ENCODE peak calls at places on chromosomes 5 and 9, in eight cellular contexts. One of them, this sample, is unnamed.

GRCh38 chr5:74556631-74557595 is 83.6 kb downstream of the ENC1 start:
- DNase-seq in CD4-positive, alpha-beta memory T cell: no peak
- DNase-seq in AG09319: no peak
- DNase-seq in GM19239: no peak
- DNase-seq in GM04503: peak
- DNase-seq in NCI-H146: peak
- DNase-seq in NCI-H510A: no peak
- DNase-seq in fibroblast of villous mesenchyme: peak
- DNase-seq in this sample: no peak

GRCh38 chr5:54309237-54309636 is 1.1 kb downstream of the ARL15 start:
- DNase-seq in NCI-H510A: no peak
- DNase-seq in CD4-positive, alpha-beta memory T cell: no peak
- DNase-seq in fibroblast of villous mesenchyme: no peak
- DNase-seq in NCI-H146: peak
- DNase-seq in GM04503: no peak
- DNase-seq in GM19239: no peak
- DNase-seq in AG09319: no peak
- DNase-seq in this sample: peak

GRCh38 chr9:5743109-5743508 is 89.8 kb downstream of the ERMP1 start:
- DNase-seq in NCI-H510A: no peak
- DNase-seq in CD4-positive, alpha-beta memory T cell: no peak
- DNase-seq in AG09319: no peak
- DNase-seq in GM19239: no peak
- DNase-seq in NCI-H146: no peak
- DNase-seq in fibroblast of villous mesenchyme: no peak
- DNase-seq in GM04503: no peak
- DNase-seq in this sample: no peak

GRCh38 chr9:114538241-114538640 is 33.0 kb upstream of the WHRN start:
- DNase-seq in NCI-H510A: no peak
- DNase-seq in CD4-positive, alpha-beta memory T cell: peak
- DNase-seq in AG09319: no peak
- DNase-seq in fibroblast of villous mesenchyme: no peak
- DNase-seq in GM19239: no peak
- DNase-seq in NCI-H146: peak
- DNase-seq in GM04503: no peak
- DNase-seq in this sample: no peak

GRCh38 chr5:35404701-35405100 is 174.4 kb upstream of the PRLR start:
- DNase-seq in fibroblast of villous mesenchyme: no peak
- DNase-seq in GM04503: no peak
- DNase-seq in CD4-positive, alpha-beta memory T cell: no peak
- DNase-seq in GM19239: no peak
- DNase-seq in NCI-H510A: no peak
- DNase-seq in AG09319: no peak
- DNase-seq in NCI-H146: no peak
- DNase-seq in this sample: no peak

GRCh38 chr9:16545639-16546038 is 324.8 kb downstream of the BNC2 start:
- DNase-seq in fibroblast of villous mesenchyme: no peak
- DNase-seq in CD4-positive, alpha-beta memory T cell: no peak
- DNase-seq in AG09319: no peak
- DNase-seq in GM04503: no peak
- DNase-seq in NCI-H510A: no peak
- DNase-seq in GM19239: no peak
- DNase-seq in NCI-H146: no peak
- DNase-seq in this sample: no peak

GRCh38 chr9:136361047-136361756 is 2.3 kb downstream of the DNLZ start:
- DNase-seq in fibroblast of villous mesenchyme: peak
- DNase-seq in GM04503: no peak
- DNase-seq in CD4-positive, alpha-beta memory T cell: no peak
- DNase-seq in AG09319: no peak
- DNase-seq in NCI-H510A: no peak
- DNase-seq in GM19239: no peak
- DNase-seq in NCI-H146: no peak
- DNase-seq in this sample: no peak

GRCh38 chr9:81874926-81875325 is 53.3 kb upstream of the SPATA31D4 start:
- DNase-seq in CD4-positive, alpha-beta memory T cell: no peak
- DNase-seq in GM19239: no peak
- DNase-seq in NCI-H146: no peak
- DNase-seq in AG09319: peak
- DNase-seq in GM04503: peak
- DNase-seq in fibroblast of villous mesenchyme: peak
- DNase-seq in NCI-H510A: no peak
- DNase-seq in this sample: no peak

GRCh38 chr9:134216449-134216951 is 52.1 kb upstream of the RNU6ATAC start:
- DNase-seq in GM04503: no peak
- DNase-seq in fibroblast of villous mesenchyme: no peak
- DNase-seq in GM19239: no peak
- DNase-seq in AG09319: no peak
- DNase-seq in NCI-H146: no peak
- DNase-seq in NCI-H510A: no peak
- DNase-seq in CD4-positive, alpha-beta memory T cell: no peak
- DNase-seq in this sample: no peak

GRCh38 chr5:36944607-36945225 is 68.1 kb downstream of the NIPBL start:
- DNase-seq in GM04503: no peak
- DNase-seq in fibroblast of villous mesenchyme: peak
- DNase-seq in NCI-H510A: no peak
- DNase-seq in NCI-H146: peak
- DNase-seq in GM19239: no peak
- DNase-seq in CD4-positive, alpha-beta memory T cell: peak
- DNase-seq in AG09319: peak
- DNase-seq in this sample: no peak

GRCh38 chr5:74342948-74343682 is 297.4 kb downstream of the ENC1 start:
- DNase-seq in AG09319: no peak
- DNase-seq in fibroblast of villous mesenchyme: no peak
- DNase-seq in NCI-H146: no peak
- DNase-seq in CD4-positive, alpha-beta memory T cell: no peak
- DNase-seq in NCI-H510A: no peak
- DNase-seq in GM19239: no peak
- DNase-seq in GM04503: no peak
- DNase-seq in this sample: no peak

GRCh38 chr5:162068412-162068811 is 839 bp downstream of the GABRG2 start:
- DNase-seq in GM19239: no peak
- DNase-seq in AG09319: no peak
- DNase-seq in NCI-H510A: no peak
- DNase-seq in CD4-positive, alpha-beta memory T cell: no peak
- DNase-seq in NCI-H146: no peak
- DNase-seq in fibroblast of villous mesenchyme: peak
- DNase-seq in GM04503: no peak
- DNase-seq in this sample: no peak

GRCh38 chr5:82332889-82333619 is 54.9 kb upstream of the RPS23 start:
- DNase-seq in CD4-positive, alpha-beta memory T cell: no peak
- DNase-seq in GM04503: no peak
- DNase-seq in GM19239: no peak
- DNase-seq in AG09319: no peak
- DNase-seq in NCI-H146: no peak
- DNase-seq in NCI-H510A: no peak
- DNase-seq in fibroblast of villous mesenchyme: peak
- DNase-seq in this sample: no peak

GRCh38 chr5:18881615-18882014 is 1106.4 kb downstream of the CDH18 start:
- DNase-seq in NCI-H510A: no peak
- DNase-seq in GM04503: no peak
- DNase-seq in CD4-positive, alpha-beta memory T cell: no peak
- DNase-seq in GM19239: no peak
- DNase-seq in AG09319: no peak
- DNase-seq in fibroblast of villous mesenchyme: no peak
- DNase-seq in NCI-H146: no peak
- DNase-seq in this sample: no peak

GRCh38 chr5:106521701-106522100 is 1149.0 kb downstream of the EFNA5 start:
- DNase-seq in GM19239: no peak
- DNase-seq in AG09319: no peak
- DNase-seq in CD4-positive, alpha-beta memory T cell: no peak
- DNase-seq in GM04503: peak
- DNase-seq in fibroblast of villous mesenchyme: peak
- DNase-seq in NCI-H510A: no peak
- DNase-seq in NCI-H146: no peak
- DNase-seq in this sample: no peak

GRCh38 chr5:137727623-137728022 is 8.3 kb downstream of the KLHL3 start:
- DNase-seq in AG09319: no peak
- DNase-seq in fibroblast of villous mesenchyme: no peak
- DNase-seq in NCI-H146: no peak
- DNase-seq in NCI-H510A: no peak
- DNase-seq in GM19239: no peak
- DNase-seq in CD4-positive, alpha-beta memory T cell: no peak
- DNase-seq in GM04503: no peak
- DNase-seq in this sample: no peak

GRCh38 chr5:142644640-142645361 is 41.1 kb downstream of the FGF1 start:
- DNase-seq in AG09319: peak
- DNase-seq in NCI-H146: no peak
- DNase-seq in GM04503: peak
- DNase-seq in CD4-positive, alpha-beta memory T cell: no peak
- DNase-seq in NCI-H510A: no peak
- DNase-seq in fibroblast of villous mesenchyme: peak
- DNase-seq in GM19239: no peak
- DNase-seq in this sample: no peak

GRCh38 chr5:67696446-67696845 is 499.8 kb upstream of the CD180 start:
- DNase-seq in NCI-H510A: no peak
- DNase-seq in CD4-positive, alpha-beta memory T cell: no peak
- DNase-seq in GM19239: no peak
- DNase-seq in NCI-H146: no peak
- DNase-seq in fibroblast of villous mesenchyme: no peak
- DNase-seq in AG09319: no peak
- DNase-seq in GM04503: no peak
- DNase-seq in this sample: no peak